ENCODE peak calls at places on chromosomes 12 and 14, in five cellular contexts. P is hepatocyte, I is right atrium auricular region, G is heart left ventricle, H is lung. J is an unnamed sample.

GRCh38 chr12:51976376-51977160 is 25.1 kb downstream of the ACVR1B start:
- DNase-seq in P (peak; percentile 69), G (no peak), H (no peak), I (no peak), J (no peak)

GRCh38 chr12:46572644-46573630 is 200.4 kb upstream of the SLC38A2 start:
- DNase-seq in G (no peak), P (no peak), I (no peak), H (no peak), J (no peak)

GRCh38 chr12:120639771-120640721 is at the start of gene CABP1:
- DNase-seq in P (peak; percentile 55), I (no peak), H (no peak), G (no peak), J (peak; percentile 63)

GRCh38 chr14:56145965-56146364 is 27.8 kb downstream of the PELI2 start:
- DNase-seq in H (no peak), P (no peak), G (no peak), I (no peak), J (no peak)

GRCh38 chr12:84701966-84702365 is 210.6 kb downstream of the SLC6A15 start:
- DNase-seq in P (no peak), H (no peak), G (no peak), I (no peak), J (no peak)

GRCh38 chr12:54452628-54453027 is 20.8 kb downstream of the GTSF1 start:
- DNase-seq in P (no peak), I (no peak), H (no peak), G (no peak), J (no peak)

GRCh38 chr14:86311151-86311550 is 781.2 kb downstream of the FLRT2 start:
- DNase-seq in I (no peak), H (no peak), G (no peak), P (no peak), J (no peak)

GRCh38 chr14:44404021-44404420 is 103.1 kb downstream of the FSCB start:
- DNase-seq in H (no peak), P (no peak), I (no peak), G (no peak), J (no peak)

GRCh38 chr12:56951582-56952339 is 5.6 kb downstream of the RDH16 start:
- DNase-seq in H (no peak), P (no peak), I (no peak), G (no peak), J (no peak)

GRCh38 chr12:15505616-15506015 is 183.3 kb downstream of the PTPRO start:
- DNase-seq in I (no peak), H (no peak), G (no peak), P (no peak), J (no peak)

GRCh38 chr12:104339663-104340062 is 36.1 kb downstream of the EID3 start:
- DNase-seq in P (no peak), I (no peak), G (no peak), H (no peak), J (no peak)
- TF ChIP-seq CTCF in P (no peak), I (no peak), G (no peak), H (no peak), J (no peak)

DNA sequence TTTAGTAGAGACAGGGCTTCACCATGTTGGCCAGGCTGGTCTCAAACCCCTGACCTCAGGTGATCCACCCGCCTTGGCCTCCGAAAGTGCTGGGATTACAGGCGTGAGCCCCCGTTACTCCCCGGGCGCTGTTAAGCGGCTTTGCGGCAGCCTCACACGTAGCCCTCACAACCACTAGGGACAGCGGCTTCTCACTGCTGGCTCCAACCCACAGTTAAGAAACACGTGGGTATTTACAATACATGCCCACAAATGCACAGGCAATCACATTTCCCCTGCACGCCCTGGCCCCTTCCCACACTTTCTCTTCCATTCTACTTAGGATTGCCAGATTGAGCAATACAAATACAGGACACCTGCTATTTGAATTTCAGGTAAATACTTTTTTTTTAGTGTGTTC is 37.0 kb upstream of the EIF5 start:
- DNase-seq in G (no peak), H (no peak), I (no peak), P (no peak), J (no peak)
- TF ChIP-seq CTCF in G (no peak), H (no peak), I (no peak), P (no peak), J (peak; percentile 28)

GRCh38 chr14:37585101-37585479 is 10.0 kb downstream of the FOXA1 start:
- DNase-seq in I (no peak), H (no peak), G (peak; percentile 29), P (peak; percentile 36), J (no peak)

GRCh38 chr14:37584211-37585100 is 10.6 kb downstream of the FOXA1 start:
- DNase-seq in G (peak; percentile 54), P (peak; percentile 67), H (no peak), I (no peak), J (no peak)

GRCh38 chr14:37585971-37586759 is 8.9 kb downstream of the FOXA1 start:
- DNase-seq in G (no peak), I (no peak), P (no peak), H (no peak), J (no peak)

GRCh38 chr14:37586783-37587428 is 8.1 kb downstream of the FOXA1 start:
- DNase-seq in G (no peak), H (no peak), P (no peak), I (no peak), J (no peak)

GRCh38 chr14:37583358-37584210 is 11.5 kb downstream of the FOXA1 start:
- DNase-seq in G (peak; percentile 47), P (peak; percentile 80), H (no peak), I (no peak), J (peak; percentile 49)
- TF ChIP-seq CTCF in G (no peak), P (no peak), H (no peak), I (no peak), J (peak; percentile 14)

GRCh38 chr14:49767473-49768300 is at the start of gene KLHDC2:
- DNase-seq in I (peak; percentile 86), P (peak; percentile 96), H (peak; percentile 88), G (peak; percentile 96), J (peak; percentile 69)
- TF ChIP-seq CTCF in I (peak; percentile 16), P (peak; percentile 48), H (peak; percentile 32), G (no peak), J (peak; percentile 45)

DNA sequence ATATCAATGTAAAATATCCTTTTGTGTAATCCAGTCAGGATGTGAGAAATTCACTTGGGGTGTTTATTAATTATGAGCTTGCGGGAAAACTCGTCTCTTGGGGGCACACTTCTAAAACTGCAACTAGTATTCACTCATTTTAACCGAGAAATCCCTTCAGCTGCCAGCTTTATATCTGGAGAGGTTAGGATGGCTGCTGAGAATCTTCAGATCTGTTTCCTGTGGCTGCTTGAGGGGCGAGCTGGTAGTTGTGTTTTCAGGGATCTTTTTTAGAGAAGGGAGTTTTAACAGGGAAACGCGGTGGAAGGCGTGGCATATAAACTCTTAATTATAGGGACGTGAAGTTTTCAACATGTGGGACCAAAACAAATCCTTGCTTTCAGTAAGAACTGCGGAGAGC is 833 bp downstream of the PPFIBP1 start:
- DNase-seq in P (peak; percentile 28), H (no peak), I (no peak), G (no peak), J (no peak)
- TF ChIP-seq CTCF in P (peak; percentile 20), H (no peak), I (no peak), G (no peak), J (no peak)

DNA sequence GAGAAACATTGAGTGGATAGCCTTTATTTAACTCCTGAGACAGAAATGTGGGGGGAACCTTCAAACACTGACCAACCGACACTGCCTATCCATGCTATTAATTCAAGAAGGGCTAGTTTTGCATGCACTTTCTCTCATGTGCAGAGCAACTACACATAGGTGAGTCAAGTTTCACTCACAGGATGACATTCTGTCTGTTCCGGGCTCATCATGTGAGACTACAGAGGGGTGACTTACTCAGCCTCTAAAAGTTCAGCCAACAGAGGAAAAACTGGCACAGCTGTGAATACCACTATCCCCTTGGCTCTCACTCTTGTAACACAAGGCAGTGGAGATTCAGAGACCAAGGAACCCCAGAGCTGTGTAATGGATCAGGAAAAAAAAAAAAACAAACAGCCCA is 13.3 kb downstream of the BEST3 start:
- DNase-seq in P (no peak), H (no peak), G (no peak), I (no peak), J (no peak)
- TF ChIP-seq CTCF in P (no peak), H (no peak), G (no peak), I (no peak), J (no peak)

GRCh38 chr14:100407376-100408102 is 84.4 kb downstream of the SLC25A47 start:
- DNase-seq in H (no peak), G (no peak), I (no peak), P (no peak), J (no peak)

GRCh38 chr14:100408350-100409015 is 85.3 kb downstream of the SLC25A47 start:
- DNase-seq in P (peak; percentile 82), H (no peak), I (no peak), G (no peak), J (no peak)

GRCh38 chr14:100404419-100404818 is 81.3 kb downstream of the SLC25A47 start:
- DNase-seq in P (no peak), G (no peak), I (no peak), H (no peak), J (no peak)

GRCh38 chr14:100405752-100406455 is 82.8 kb downstream of the SLC25A47 start:
- DNase-seq in I (no peak), G (no peak), P (no peak), H (no peak), J (no peak)

GRCh38 chr14:100406505-100407131 is 83.5 kb downstream of the SLC25A47 start:
- DNase-seq in G (no peak), P (peak; percentile 60), I (no peak), H (no peak), J (no peak)
- TF ChIP-seq CTCF in G (no peak), P (no peak), I (no peak), H (no peak), J (no peak)

DNA sequence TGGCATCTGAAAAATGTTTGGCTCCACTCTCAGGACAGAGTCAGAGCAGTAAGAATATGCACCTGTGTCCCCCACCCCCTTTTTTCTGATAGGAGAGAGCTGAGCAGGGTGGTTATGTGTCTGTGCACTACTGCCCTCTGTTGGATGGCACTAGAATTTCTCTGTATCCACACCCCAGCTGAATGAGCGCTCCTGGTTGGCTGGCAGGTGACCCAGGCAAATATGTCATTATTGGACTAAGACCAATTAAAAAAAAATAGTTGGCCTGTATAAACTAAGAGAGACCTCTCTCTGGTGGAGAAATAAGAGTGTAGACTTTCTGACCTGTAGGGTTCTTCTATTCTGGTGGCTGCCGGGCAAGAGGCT is 107.0 kb downstream of the PTCSC3 start:
- DNase-seq in H (peak; percentile 64), G (no peak), I (no peak), P (peak; percentile 58), J (no peak)
- TF ChIP-seq CTCF in H (no peak), G (peak; percentile 19), I (no peak), P (peak; percentile 53), J (peak; percentile 65)

DNA sequence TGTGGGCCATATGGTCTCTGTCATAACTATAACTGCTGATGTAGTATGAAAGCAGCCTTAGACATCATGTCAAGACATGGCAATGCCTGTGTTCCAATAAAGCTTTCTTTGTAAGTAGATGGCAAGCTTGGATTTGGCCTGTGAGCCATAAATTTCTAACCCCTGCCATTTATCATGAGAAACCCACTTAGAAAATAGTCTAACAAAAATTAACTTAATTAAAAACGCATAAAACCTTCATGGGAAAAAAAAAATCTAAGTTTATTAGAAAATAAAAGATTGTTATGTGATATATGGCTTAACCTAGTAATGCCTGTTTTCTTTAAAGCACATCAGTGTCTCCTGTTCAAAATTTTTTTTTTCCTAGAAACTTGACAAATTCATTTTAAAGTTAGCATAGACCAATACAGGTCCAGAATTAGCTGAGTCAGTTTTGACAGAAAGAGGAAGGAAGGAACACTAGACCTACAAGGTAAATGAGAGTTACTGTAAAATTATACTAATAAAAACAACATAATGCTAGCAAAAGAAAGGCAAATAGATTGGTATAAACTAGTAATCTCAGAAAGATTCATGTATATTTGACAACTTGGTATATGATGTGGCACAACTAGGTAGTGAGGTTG is 68.2 kb downstream of the USP15 start:
- DNase-seq in G (no peak), H (no peak), I (no peak), P (no peak), J (no peak)
- TF ChIP-seq CTCF in G (no peak), H (no peak), I (no peak), P (no peak), J (no peak)

GRCh38 chr12:21451529-21451928 is 14.1 kb downstream of the PYROXD1 start:
- DNase-seq in H (no peak), G (no peak), I (no peak), P (no peak), J (no peak)
- TF ChIP-seq CTCF in H (no peak), G (no peak), I (no peak), P (peak; percentile 5), J (peak; percentile 38)